ENCODE peak calls at places on chromosomes 6 and 20, in seven cellular contexts. L is RCC 7860; K is pons; A is T-helper 1 cell; B is activated CD8-positive, alpha-beta T cell treated with anti-CD3 and anti-CD28 coated beads, Interleukin-2, amount 10 ng/mL, durations not matched to agents 7 days and 5 days; M is NAMALWA; W is activated naive CD8-positive, alpha-beta T cell treated with anti-CD3 and anti-CD28 coated beads, Interleukin-2, amount 50 U/mL, for 24 hours. Q is an unnamed sample.

GRCh38 chr20:61901421-61902212 is 164.1 kb downstream of the TAF4 start:
- DNase-seq in L (peak), K (no peak), A (no peak), B (no peak), M (no peak), W (no peak), Q (peak)

GRCh38 chr20:62588458-62589149 is 53.7 kb upstream of the SLCO4A1 start:
- DNase-seq in L (no peak), K (no peak), A (no peak), B (no peak), M (no peak), W (no peak), Q (no peak)

GRCh38 chr6:153160221-153160620 is 29.1 kb upstream of the RGS17 start:
- DNase-seq in L (no peak), K (no peak), A (no peak), B (no peak), M (no peak), W (no peak), Q (no peak)

GRCh38 chr6:109073344-109074235 is 21.1 kb downstream of the SESN1 start:
- DNase-seq in L (peak), K (peak), A (peak), B (peak), M (peak), W (peak), Q (peak)

GRCh38 chr6:30722280-30723112 is 2.3 kb downstream of the TUBB start:
- DNase-seq in L (peak), K (peak), A (peak), B (peak), M (peak), W (peak), Q (peak)

GRCh38 chr6:15621203-15622044 is 41.4 kb downstream of the DTNBP1 start:
- DNase-seq in L (peak), K (peak), A (no peak), B (no peak), M (peak), W (peak), Q (peak)

GRCh38 chr6:89776583-89777233 is 42.9 kb downstream of the MDN1 start:
- DNase-seq in L (no peak), K (no peak), A (no peak), B (no peak), M (no peak), W (no peak), Q (no peak)

GRCh38 chr6:22147983-22148797 is 148.6 kb downstream of the PRL start:
- DNase-seq in L (no peak), K (peak), A (no peak), B (no peak), M (no peak), W (no peak), Q (no peak)

GRCh38 chr20:49937023-49937929 is 1.1 kb downstream of the RNF114 start:
- DNase-seq in L (no peak), K (no peak), A (no peak), B (peak), M (peak), W (no peak), Q (peak)

GRCh38 chr20:19449051-19449450 is 236.6 kb downstream of the SLC24A3 start:
- DNase-seq in L (no peak), K (no peak), A (no peak), B (no peak), M (no peak), W (no peak), Q (no peak)

GRCh38 chr6:21098134-21098533 is 495.4 kb upstream of the SOX4 start:
- DNase-seq in L (no peak), K (no peak), A (no peak), B (no peak), M (no peak), W (no peak), Q (no peak)

GRCh38 chr6:15926256-15926655 is 202.6 kb upstream of the MYLIP start:
- DNase-seq in L (no peak), K (no peak), A (no peak), B (no peak), M (no peak), W (no peak), Q (no peak)

GRCh38 chr6:165930668-165931067 is 237.0 kb downstream of the TBXT start:
- DNase-seq in L (no peak), K (no peak), A (no peak), B (no peak), M (no peak), W (no peak), Q (no peak)

GRCh38 chr6:135347887-135348286 is 149.7 kb downstream of the AHI1 start:
- DNase-seq in L (no peak), K (no peak), A (no peak), B (no peak), M (no peak), W (no peak), Q (no peak)

GRCh38 chr20:32007787-32008616 is 2.2 kb upstream of the CCM2L start:
- DNase-seq in L (peak), K (no peak), A (no peak), B (peak), M (no peak), W (no peak), Q (no peak)

GRCh38 chr6:136761227-136761922 is 30.9 kb downstream of the MAP3K5 start:
- DNase-seq in L (no peak), K (no peak), A (no peak), B (peak), M (peak), W (peak), Q (peak)

GRCh38 chr20:23623666-23624065 is 14.1 kb downstream of the CST3 start:
- DNase-seq in L (no peak), K (no peak), A (no peak), B (no peak), M (no peak), W (no peak), Q (no peak)